ENCODE peak calls at places on chromosomes 3 and 15, in four cellular contexts. One of them, this sample, is unnamed.

GRCh38 chr3:146594843-146595482 is 10.2 kb downstream of the PLSCR5 start:
- DNase-seq in HS-5: no peak
- DNase-seq in posterior vena cava: no peak
- DNase-seq in lower leg skin: no peak
- DNase-seq in this sample: peak

GRCh38 chr3:169420429-169420828 is 243.1 kb downstream of the MECOM start:
- DNase-seq in posterior vena cava: no peak
- DNase-seq in HS-5: no peak
- DNase-seq in lower leg skin: no peak
- DNase-seq in this sample: no peak

GRCh38 chr3:26712211-26713026 is 89.8 kb downstream of the LRRC3B start:
- DNase-seq in posterior vena cava: no peak
- DNase-seq in lower leg skin: no peak
- DNase-seq in HS-5: no peak
- DNase-seq in this sample: peak

GRCh38 chr3:123493912-123494311 is 45.0 kb upstream of the ADCY5 start:
- DNase-seq in posterior vena cava: no peak
- DNase-seq in HS-5: no peak
- DNase-seq in lower leg skin: no peak
- DNase-seq in this sample: no peak

GRCh38 chr15:41473418-41473817 is 20.3 kb upstream of the ITPKA start:
- DNase-seq in HS-5: no peak
- DNase-seq in lower leg skin: no peak
- DNase-seq in posterior vena cava: no peak
- DNase-seq in this sample: no peak

GRCh38 chr15:71093089-71094024 is 21.9 kb upstream of the THSD4 start:
- DNase-seq in lower leg skin: no peak
- DNase-seq in posterior vena cava: no peak
- DNase-seq in HS-5: no peak
- DNase-seq in this sample: no peak

GRCh38 chr15:34796847-34797246 is 1.5 kb upstream of the ACTC1 start:
- DNase-seq in HS-5: no peak
- DNase-seq in posterior vena cava: no peak
- DNase-seq in lower leg skin: no peak
- DNase-seq in this sample: no peak

GRCh38 chr3:61422945-61423740 is 138.2 kb upstream of the PTPRG start:
- DNase-seq in HS-5: no peak
- DNase-seq in lower leg skin: no peak
- DNase-seq in posterior vena cava: no peak
- DNase-seq in this sample: no peak

GRCh38 chr15:71080705-71081104 is 34.6 kb upstream of the THSD4 start:
- DNase-seq in HS-5: no peak
- DNase-seq in lower leg skin: no peak
- DNase-seq in posterior vena cava: no peak
- DNase-seq in this sample: no peak

GRCh38 chr15:101451886-101452285 is 37.6 kb downstream of the PCSK6 start:
- DNase-seq in posterior vena cava: no peak
- DNase-seq in lower leg skin: peak
- DNase-seq in HS-5: no peak
- DNase-seq in this sample: no peak

GRCh38 chr15:67828969-67829646 is 3.8 kb downstream of the SKOR1 start:
- DNase-seq in lower leg skin: no peak
- DNase-seq in posterior vena cava: peak
- DNase-seq in HS-5: no peak
- DNase-seq in this sample: no peak

GRCh38 chr3:36874351-36874874 is 70.4 kb downstream of the TRANK1 start:
- DNase-seq in posterior vena cava: no peak
- DNase-seq in lower leg skin: no peak
- DNase-seq in HS-5: no peak
- DNase-seq in this sample: no peak

GRCh38 chr3:135141092-135141491 is 346.0 kb downstream of the EPHB1 start:
- DNase-seq in posterior vena cava: no peak
- DNase-seq in lower leg skin: no peak
- DNase-seq in HS-5: no peak
- DNase-seq in this sample: no peak

GRCh38 chr3:103609472-103609871 is 1174.7 kb downstream of the ZPLD1 start:
- DNase-seq in HS-5: no peak
- DNase-seq in posterior vena cava: no peak
- DNase-seq in lower leg skin: no peak
- DNase-seq in this sample: no peak

GRCh38 chr3:81643721-81644120 is 117.7 kb downstream of the GBE1 start:
- DNase-seq in posterior vena cava: no peak
- DNase-seq in lower leg skin: no peak
- DNase-seq in HS-5: no peak
- DNase-seq in this sample: no peak

GRCh38 chr3:125116311-125117069 is 60.7 kb upstream of the HEG1 start:
- DNase-seq in lower leg skin: no peak
- DNase-seq in HS-5: no peak
- DNase-seq in posterior vena cava: no peak
- DNase-seq in this sample: no peak

This sample was measured in NCI-H460.